ENCODE peak calls at places on chromosomes 13 and 19, in eight cellular contexts. H is neural progenitor cell; B is nucleus accumbens; R is RPMI7951; M is type B pancreatic cell; N is HFFc6; F is T-helper 2 cell; D is activated T-helper 1 cell treated with anti-CD3 and anti-CD28 coated beads, Interleukin-2, amount 50 U/mL, for 16 hours. O is an unnamed sample.
A peak's percentile ranks its signal among the peaks of the same experiment; 100 is the strongest.

GRCh38 chr13:54241719-54242118 is 1213.1 kb downstream of the OLFM4 start:
- DNase-seq in H (no peak), F (no peak), R (no peak), N (no peak), D (no peak), M (no peak), B (no peak), O (no peak)

GRCh38 chr13:96780105-96780504 is 214.2 kb downstream of the OXGR1 start:
- DNase-seq in B (no peak), N (no peak), F (no peak), R (no peak), H (no peak), M (no peak), D (no peak), O (no peak)

GRCh38 chr13:96898212-96898611 is 96.1 kb downstream of the OXGR1 start:
- DNase-seq in R (no peak), B (no peak), F (no peak), N (peak; percentile 27), M (no peak), H (no peak), D (no peak), O (peak; percentile 22)

GRCh38 chr13:63050287-63050686 is 1634.6 kb upstream of the PCDH20 start:
- DNase-seq in B (no peak), R (no peak), H (no peak), F (no peak), N (no peak), M (no peak), D (no peak), O (no peak)

GRCh38 chr19:40367577-40368434 is 19.3 kb downstream of the PLD3 start:
- DNase-seq in D (no peak), F (no peak), H (no peak), R (no peak), B (no peak), M (no peak), N (no peak), O (no peak)

GRCh38 chr19:1624458-1624857 is 19.2 kb upstream of the UQCR11 start:
- DNase-seq in D (peak; percentile 20), N (no peak), B (peak; percentile 14), F (no peak), H (peak; percentile 81), R (peak; percentile 28), M (no peak), O (peak; percentile 34)

GRCh38 chr19:7618771-7619510 is 10.4 kb downstream of the XAB2 start:
- DNase-seq in B (no peak), N (no peak), F (no peak), M (no peak), H (no peak), D (no peak), R (no peak), O (no peak)

GRCh38 chr13:44819245-44819644 is 170.0 kb downstream of the NUFIP1 start:
- DNase-seq in H (no peak), R (peak; percentile 79), D (no peak), N (peak; percentile 66), M (no peak), F (no peak), B (no peak), O (no peak)

GRCh38 chr13:39516140-39516539 is 86.9 kb downstream of the LHFPL6 start:
- DNase-seq in D (no peak), R (no peak), N (peak; percentile 18), B (no peak), M (no peak), H (no peak), F (no peak), O (peak; percentile 26)

GRCh38 chr19:58381460-58382220 is 810 bp upstream of the ZNF837 start:
- DNase-seq in R (no peak), F (no peak), M (no peak), N (no peak), B (no peak), D (no peak), H (no peak), O (no peak)

GRCh38 chr19:39356073-39356472 is 13.9 kb downstream of the SAMD4B start:
- DNase-seq in N (no peak), F (no peak), H (no peak), R (no peak), M (no peak), B (no peak), D (no peak), O (no peak)

GRCh38 chr13:74064805-74065204 is 69.4 kb downstream of the KLF12 start:
- DNase-seq in H (no peak), F (no peak), D (no peak), M (no peak), N (peak; percentile 20), R (no peak), B (no peak), O (no peak)

GRCh38 chr13:36531746-36532486 is 99.6 kb downstream of the CCNA1 start:
- DNase-seq in D (no peak), R (no peak), M (no peak), H (no peak), B (no peak), N (no peak), F (no peak), O (peak; percentile 11)

GRCh38 chr13:76231522-76232167 is 595.5 kb downstream of the LMO7 start:
- DNase-seq in H (no peak), D (no peak), F (no peak), B (no peak), R (no peak), M (no peak), N (no peak), O (no peak)

GRCh38 chr13:72953391-72953960 is 105.3 kb upstream of the KLF5 start:
- DNase-seq in F (no peak), R (no peak), H (no peak), M (no peak), D (no peak), N (no peak), B (no peak), O (no peak)

O was measured in foreskin melanocyte.